ENCODE peak calls at places on chromosomes 3 and 15, in five cellular contexts. One of them, this sample, is unnamed.

GRCh38 chr3:61967019-61967418 is 405.6 kb downstream of the PTPRG start:
- DNase-seq in OCI-LY7: no peak
- DNase-seq in transverse colon: no peak
- DNase-seq in tibial nerve: no peak
- DNase-seq in fibroblast of pulmonary artery: no peak
- DNase-seq in this sample: no peak

GRCh38 chr15:84595660-84596059 is 5.1 kb upstream of the ZSCAN2 start:
- DNase-seq in OCI-LY7: no peak
- DNase-seq in transverse colon: no peak
- DNase-seq in tibial nerve: no peak
- DNase-seq in fibroblast of pulmonary artery: no peak
- DNase-seq in this sample: no peak

GRCh38 chr3:193894121-193894863 is 241.7 kb upstream of the HES1 start:
- DNase-seq in OCI-LY7: no peak
- DNase-seq in transverse colon: no peak
- DNase-seq in tibial nerve: no peak
- DNase-seq in fibroblast of pulmonary artery: no peak
- DNase-seq in this sample: no peak

GRCh38 chr15:88629071-88629470 is 7.9 kb downstream of the AEN start:
- DNase-seq in OCI-LY7: no peak
- DNase-seq in transverse colon: no peak
- DNase-seq in tibial nerve: no peak
- DNase-seq in fibroblast of pulmonary artery: no peak
- DNase-seq in this sample: no peak

GRCh38 chr15:61528590-61528929 is 299.5 kb upstream of the RORA start:
- DNase-seq in OCI-LY7: no peak
- DNase-seq in transverse colon: no peak
- DNase-seq in tibial nerve: no peak
- DNase-seq in fibroblast of pulmonary artery: peak; percentile 34
- DNase-seq in this sample: peak; percentile 54

GRCh38 chr15:92810418-92811138 is 89.5 kb upstream of the CHD2 start:
- DNase-seq in OCI-LY7: peak; percentile 91
- DNase-seq in transverse colon: peak; percentile 76
- DNase-seq in tibial nerve: peak; percentile 85
- DNase-seq in fibroblast of pulmonary artery: peak; percentile 85
- DNase-seq in this sample: peak; percentile 74

GRCh38 chr3:14432996-14433572 is 30.7 kb downstream of the SLC6A6 start:
- DNase-seq in OCI-LY7: no peak
- DNase-seq in transverse colon: peak; percentile 34
- DNase-seq in tibial nerve: no peak
- DNase-seq in fibroblast of pulmonary artery: no peak
- DNase-seq in this sample: no peak

GRCh38 chr3:122299872-122300460 is 25.1 kb upstream of the CSTA start:
- DNase-seq in OCI-LY7: peak; percentile 51
- DNase-seq in transverse colon: no peak
- DNase-seq in tibial nerve: no peak
- DNase-seq in fibroblast of pulmonary artery: peak; percentile 34
- DNase-seq in this sample: peak; percentile 14

GRCh38 chr3:8450618-8451017 is 51.0 kb upstream of the LMCD1 start:
- DNase-seq in OCI-LY7: no peak
- DNase-seq in transverse colon: no peak
- DNase-seq in tibial nerve: no peak
- DNase-seq in fibroblast of pulmonary artery: peak; percentile 16
- DNase-seq in this sample: no peak

GRCh38 chr3:137103739-137104138 is 146.0 kb downstream of the IL20RB start:
- DNase-seq in OCI-LY7: no peak
- DNase-seq in transverse colon: no peak
- DNase-seq in tibial nerve: no peak
- DNase-seq in fibroblast of pulmonary artery: no peak
- DNase-seq in this sample: no peak

GRCh38 chr3:14625443-14625842 is 26.1 kb upstream of the CCDC174 start:
- DNase-seq in OCI-LY7: no peak
- DNase-seq in transverse colon: no peak
- DNase-seq in tibial nerve: no peak
- DNase-seq in fibroblast of pulmonary artery: no peak
- DNase-seq in this sample: no peak

GRCh38 chr15:66767370-66767769 is 65.3 kb downstream of the SMAD6 start:
- DNase-seq in OCI-LY7: no peak
- DNase-seq in transverse colon: no peak
- DNase-seq in tibial nerve: no peak
- DNase-seq in fibroblast of pulmonary artery: no peak
- DNase-seq in this sample: no peak

GRCh38 chr3:65128346-65128745 is 440.5 kb upstream of the ADAMTS9 start:
- DNase-seq in OCI-LY7: no peak
- DNase-seq in transverse colon: no peak
- DNase-seq in tibial nerve: no peak
- DNase-seq in fibroblast of pulmonary artery: no peak
- DNase-seq in this sample: peak; percentile 11

GRCh38 chr3:51198476-51198875 is 186.6 kb upstream of the MANF start:
- DNase-seq in OCI-LY7: no peak
- DNase-seq in transverse colon: no peak
- DNase-seq in tibial nerve: no peak
- DNase-seq in fibroblast of pulmonary artery: no peak
- DNase-seq in this sample: no peak

GRCh38 chr15:66364944-66365343 is 8.5 kb upstream of the TIPIN start:
- DNase-seq in OCI-LY7: no peak
- DNase-seq in transverse colon: no peak
- DNase-seq in tibial nerve: no peak
- DNase-seq in fibroblast of pulmonary artery: no peak
- DNase-seq in this sample: no peak

GRCh38 chr3:37072892-37073291 is 79.6 kb downstream of the MLH1 start:
- DNase-seq in OCI-LY7: no peak
- DNase-seq in transverse colon: peak; percentile 32
- DNase-seq in tibial nerve: no peak
- DNase-seq in fibroblast of pulmonary artery: peak; percentile 89
- DNase-seq in this sample: peak; percentile 89

GRCh38 chr3:43707266-43707665 is 16.5 kb downstream of the ABHD5 start:
- DNase-seq in OCI-LY7: no peak
- DNase-seq in transverse colon: no peak
- DNase-seq in tibial nerve: no peak
- DNase-seq in fibroblast of pulmonary artery: peak; percentile 27
- DNase-seq in this sample: no peak

GRCh38 chr15:39598186-39598850 is 17.4 kb downstream of the THBS1 start:
- DNase-seq in OCI-LY7: no peak
- DNase-seq in transverse colon: no peak
- DNase-seq in tibial nerve: no peak
- DNase-seq in fibroblast of pulmonary artery: peak; percentile 75
- DNase-seq in this sample: peak; percentile 79

GRCh38 chr3:132399054-132399929 is 18.0 kb upstream of the DNAJC13 start:
- DNase-seq in OCI-LY7: peak; percentile 65
- DNase-seq in transverse colon: no peak
- DNase-seq in tibial nerve: no peak
- DNase-seq in fibroblast of pulmonary artery: peak; percentile 85
- DNase-seq in this sample: peak; percentile 68

GRCh38 chr3:136135039-136135802 is 60.9 kb downstream of the MSL2 start:
- DNase-seq in OCI-LY7: no peak
- DNase-seq in transverse colon: no peak
- DNase-seq in tibial nerve: no peak
- DNase-seq in fibroblast of pulmonary artery: peak; percentile 31
- DNase-seq in this sample: peak; percentile 23

GRCh38 chr3:43038010-43038409 is 58.9 kb downstream of the GASK1A start:
- DNase-seq in OCI-LY7: no peak
- DNase-seq in transverse colon: no peak
- DNase-seq in tibial nerve: no peak
- DNase-seq in fibroblast of pulmonary artery: no peak
- DNase-seq in this sample: no peak

GRCh38 chr3:9730747-9731205 is 759 bp upstream of the BRPF1 start:
- DNase-seq in OCI-LY7: no peak
- DNase-seq in transverse colon: no peak
- DNase-seq in tibial nerve: no peak
- DNase-seq in fibroblast of pulmonary artery: peak; percentile 38
- DNase-seq in this sample: no peak

GRCh38 chr3:9732753-9733115 is 1.2 kb downstream of the BRPF1 start:
- DNase-seq in OCI-LY7: no peak
- DNase-seq in transverse colon: no peak
- DNase-seq in tibial nerve: no peak
- DNase-seq in fibroblast of pulmonary artery: no peak
- DNase-seq in this sample: no peak

GRCh38 chr3:9732080-9732752 is 681 bp downstream of the BRPF1 start:
- DNase-seq in OCI-LY7: peak; percentile 19
- DNase-seq in transverse colon: peak; percentile 26
- DNase-seq in tibial nerve: no peak
- DNase-seq in fibroblast of pulmonary artery: no peak
- DNase-seq in this sample: no peak

GRCh38 chr3:9729419-9729818 is 2.1 kb upstream of the BRPF1 start:
- DNase-seq in OCI-LY7: no peak
- DNase-seq in transverse colon: no peak
- DNase-seq in tibial nerve: no peak
- DNase-seq in fibroblast of pulmonary artery: no peak
- DNase-seq in this sample: no peak

GRCh38 chr3:9731206-9732079 is at the start of gene BRPF1:
- DNase-seq in OCI-LY7: peak; percentile 98
- DNase-seq in transverse colon: peak; percentile 100
- DNase-seq in tibial nerve: peak; percentile 100
- DNase-seq in fibroblast of pulmonary artery: peak; percentile 99
- DNase-seq in this sample: peak; percentile 100
- TF ChIP-seq CTCF in OCI-LY7: no peak
- TF ChIP-seq CTCF in transverse colon: no peak
- TF ChIP-seq CTCF in tibial nerve: peak; percentile 21
- TF ChIP-seq CTCF in fibroblast of pulmonary artery: no peak
- TF ChIP-seq CTCF in this sample: no peak

DNA sequence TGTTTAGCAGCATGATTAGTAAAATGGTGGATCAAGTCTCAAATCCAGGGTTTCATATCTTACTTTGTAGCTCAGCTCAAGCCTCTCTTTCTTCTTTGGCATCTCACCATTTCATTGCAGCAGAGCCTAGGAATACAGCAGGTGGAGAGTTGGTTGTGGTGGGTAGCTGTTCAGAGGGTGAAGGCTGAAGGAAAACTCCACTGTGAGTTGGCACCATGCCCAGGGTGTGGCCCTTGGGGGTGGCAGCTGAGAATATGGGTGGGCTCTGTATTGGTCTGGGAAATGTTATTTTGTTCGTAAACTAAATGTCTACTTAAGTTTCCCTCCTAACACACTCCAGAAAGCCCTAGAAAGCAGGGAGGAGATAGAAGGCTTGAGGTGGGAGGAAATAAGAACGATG is 1.7 kb upstream of the MAP1A start:
- DNase-seq in OCI-LY7: no peak
- DNase-seq in transverse colon: no peak
- DNase-seq in tibial nerve: no peak
- DNase-seq in fibroblast of pulmonary artery: no peak
- DNase-seq in this sample: no peak
- H3K4me3 ChIP-seq in OCI-LY7: no peak overlapping the region
- H3K4me3 ChIP-seq in transverse colon: no peak overlapping the region
- H3K4me3 ChIP-seq in tibial nerve: no peak overlapping the region
- H3K4me3 ChIP-seq in fibroblast of pulmonary artery: no peak overlapping the region
- H3K4me3 ChIP-seq in this sample: no peak overlapping the region

GRCh38 chr3:165406425-165406824 is 210.2 kb upstream of the SLITRK3 start:
- DNase-seq in OCI-LY7: no peak
- DNase-seq in transverse colon: no peak
- DNase-seq in tibial nerve: no peak
- DNase-seq in fibroblast of pulmonary artery: no peak
- DNase-seq in this sample: no peak

GRCh38 chr3:165404357-165405042 is 208.3 kb upstream of the SLITRK3 start:
- DNase-seq in OCI-LY7: no peak
- DNase-seq in transverse colon: no peak
- DNase-seq in tibial nerve: no peak
- DNase-seq in fibroblast of pulmonary artery: no peak
- DNase-seq in this sample: no peak
- TF ChIP-seq CTCF in OCI-LY7: no peak
- TF ChIP-seq CTCF in transverse colon: no peak
- TF ChIP-seq CTCF in tibial nerve: no peak
- TF ChIP-seq CTCF in fibroblast of pulmonary artery: no peak
- TF ChIP-seq CTCF in this sample: no peak

GRCh38 chr15:40932146-40932545 is 3.0 kb downstream of the DLL4 start:
- DNase-seq in OCI-LY7: peak; percentile 22
- DNase-seq in transverse colon: peak; percentile 32
- DNase-seq in tibial nerve: no peak
- DNase-seq in fibroblast of pulmonary artery: no peak
- DNase-seq in this sample: no peak

GRCh38 chr15:40929730-40930429 is 740 bp downstream of the DLL4 start:
- DNase-seq in OCI-LY7: no peak
- DNase-seq in transverse colon: peak; percentile 61
- DNase-seq in tibial nerve: no peak
- DNase-seq in fibroblast of pulmonary artery: peak; percentile 61
- DNase-seq in this sample: peak; percentile 76

GRCh38 chr15:40930430-40931299 is 1.5 kb downstream of the DLL4 start:
- DNase-seq in OCI-LY7: peak; percentile 54
- DNase-seq in transverse colon: peak; percentile 63
- DNase-seq in tibial nerve: no peak
- DNase-seq in fibroblast of pulmonary artery: peak; percentile 54
- DNase-seq in this sample: peak; percentile 49

GRCh38 chr15:40932625-40933519 is 3.7 kb downstream of the DLL4 start:
- DNase-seq in OCI-LY7: no peak
- DNase-seq in transverse colon: peak; percentile 68
- DNase-seq in tibial nerve: no peak
- DNase-seq in fibroblast of pulmonary artery: no peak
- DNase-seq in this sample: no peak

DNA sequence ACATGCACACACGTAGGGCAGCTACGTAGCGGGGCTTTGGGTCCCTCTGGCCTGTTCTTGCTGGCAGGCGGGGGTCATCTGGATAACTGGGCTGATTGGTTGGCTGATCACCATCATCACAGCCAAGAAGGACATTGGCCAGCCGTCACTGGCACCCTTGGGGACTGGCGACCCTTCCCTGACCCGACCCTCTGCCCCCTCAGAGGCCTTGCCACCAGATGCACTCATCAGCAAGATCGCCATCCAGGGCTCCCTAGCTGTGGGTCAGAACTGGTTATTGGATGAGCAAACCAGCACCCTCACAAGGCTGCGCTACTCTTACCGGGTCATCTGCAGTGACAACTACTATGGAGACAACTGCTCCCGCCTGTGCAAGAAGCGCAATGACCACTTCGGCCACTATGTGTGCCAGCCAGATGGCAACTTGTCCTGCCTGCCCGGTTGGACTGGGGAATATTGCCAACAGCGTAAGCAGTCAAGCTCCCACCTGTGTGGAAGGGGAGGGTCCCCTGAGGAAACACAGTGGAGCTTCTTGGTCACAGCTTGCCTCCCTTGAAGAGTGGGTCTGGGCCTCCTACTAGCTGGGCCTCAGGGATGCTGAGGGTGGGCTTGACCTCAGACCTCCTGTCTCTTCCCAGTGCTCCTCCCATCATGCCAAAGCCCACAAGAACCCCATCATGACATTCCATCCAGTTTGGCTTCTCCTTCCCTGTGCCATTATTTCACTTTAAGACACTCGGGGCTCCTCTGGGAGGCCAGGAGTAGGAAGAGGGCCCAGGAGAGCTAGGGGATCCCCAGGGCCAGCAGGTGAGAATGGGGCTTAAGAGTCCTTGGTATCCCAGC is 2.4 kb downstream of the DLL4 start:
- DNase-seq in OCI-LY7: no peak
- DNase-seq in transverse colon: peak; percentile 32
- DNase-seq in tibial nerve: no peak
- DNase-seq in fibroblast of pulmonary artery: no peak
- DNase-seq in this sample: no peak
- H3K4me3 ChIP-seq in OCI-LY7: no peak overlapping the region
- H3K4me3 ChIP-seq in transverse colon: no peak overlapping the region
- H3K4me3 ChIP-seq in tibial nerve: no peak overlapping the region
- H3K4me3 ChIP-seq in fibroblast of pulmonary artery: no peak overlapping the region
- H3K4me3 ChIP-seq in this sample: peak overlapping the region; percentile 58